ENCODE peak calls at places on chromosomes 11 and 22, in five cellular contexts. C, D, P, J and U are unnamed samples.

GRCh38 chr11:106249857-106250256 is 172.4 kb downstream of the AASDHPPT start:
- DNase-seq in P (no peak), C (peak), D (no peak), J (no peak), U (no peak)

GRCh38 chr22:47375621-47376321 is 613.3 kb downstream of the TBC1D22A start:
- DNase-seq in P (peak), J (no peak), C (no peak), D (no peak), U (no peak)

GRCh38 chr22:27993201-27993635 is 74.2 kb upstream of the PITPNB start:
- DNase-seq in P (peak), D (no peak), C (no peak), J (no peak), U (no peak)

GRCh38 chr11:85776951-85777602 is 33.9 kb downstream of the SYTL2 start:
- DNase-seq in P (no peak), D (no peak), J (no peak), C (no peak), U (no peak)

GRCh38 chr11:69683764-69684333 is 8.7 kb upstream of the LTO1 start:
- DNase-seq in C (peak), P (no peak), D (no peak), J (no peak), U (no peak)

GRCh38 chr11:112004389-112004788 is 20.8 kb upstream of the DLAT start:
- DNase-seq in P (no peak), D (peak), J (no peak), C (no peak), U (no peak)

GRCh38 chr11:1165256-1166041 is 7.7 kb downstream of the MUC5AC start:
- DNase-seq in D (no peak), J (no peak), P (peak), C (no peak), U (no peak)

GRCh38 chr11:76095891-76096290 is 110.4 kb downstream of the WNT11 start:
- DNase-seq in D (no peak), J (no peak), P (no peak), C (no peak), U (no peak)

GRCh38 chr11:85756401-85757200 is 54.3 kb downstream of the SYTL2 start:
- DNase-seq in J (no peak), C (no peak), P (no peak), D (no peak), U (no peak)

GRCh38 chr22:22384267-22384666 is 124.3 kb downstream of the ZNF280B start:
- DNase-seq in D (no peak), J (no peak), P (no peak), C (no peak), U (no peak)

GRCh38 chr11:32658639-32659406 is 75.2 kb downstream of the EIF3M start:
- DNase-seq in J (peak), C (no peak), D (no peak), P (no peak), U (no peak)

GRCh38 chr22:39955675-39956074 is 4.5 kb upstream of the TMA7B start:
- DNase-seq in C (no peak), J (no peak), P (no peak), D (no peak), U (no peak)

GRCh38 chr11:47672283-47672730 is 29.9 kb upstream of the MTCH2 start:
- DNase-seq in J (peak), D (no peak), P (no peak), C (no peak), U (no peak)

GRCh38 chr11:73206751-73207280 is 11.3 kb upstream of the P2RY2 start:
- DNase-seq in D (no peak), J (no peak), P (no peak), C (no peak), U (no peak)

GRCh38 chr11:124753207-124753606 is 1.2 kb upstream of the VSIG2 start:
- DNase-seq in D (no peak), C (no peak), P (no peak), J (no peak), U (no peak)

GRCh38 chr11:34891611-34892010 is 24.6 kb downstream of the APIP start:
- DNase-seq in P (no peak), J (no peak), D (no peak), C (no peak), U (no peak)

GRCh38 chr11:75174781-75175370 is 24.0 kb downstream of the SLCO2B1 start:
- DNase-seq in P (no peak), D (no peak), J (peak), C (peak), U (no peak)

GRCh38 chr11:122850076-122850631 is 11.9 kb downstream of the CRTAM start:
- DNase-seq in P (no peak), J (peak), C (no peak), D (no peak), U (no peak)

GRCh38 chr22:38843716-38844660 is at the start of gene NPTXR:
- DNase-seq in P (no peak), D (peak), J (peak), C (peak), U (peak)

GRCh38 chr22:45964372-45964771 is 12.6 kb downstream of the WNT7B start:
- DNase-seq in J (no peak), D (no peak), P (no peak), C (no peak), U (no peak)

GRCh38 chr22:38949889-38950405 is 7.5 kb upstream of the APOBEC3A start:
- DNase-seq in C (no peak), J (no peak), D (no peak), P (no peak), U (no peak)

GRCh38 chr11:16982256-16982671 is 31.9 kb downstream of the PLEKHA7 start:
- DNase-seq in P (no peak), D (no peak), J (no peak), C (peak), U (no peak)

GRCh38 chr11:45919806-45920530 is 2.3 kb upstream of the PEX16 start:
- DNase-seq in J (no peak), P (peak), C (peak), D (no peak), U (no peak)

GRCh38 chr11:57313788-57314135 is 11.0 kb downstream of the TNKS1BP1 start:
- DNase-seq in D (no peak), C (no peak), P (no peak), J (no peak), U (no peak)

GRCh38 chr11:108818971-108819370 is 154.1 kb downstream of the DDX10 start:
- DNase-seq in P (no peak), J (no peak), C (no peak), D (no peak), U (no peak)

GRCh38 chr11:115161876-115162275 is 342.3 kb downstream of the CADM1 start:
- DNase-seq in C (no peak), J (no peak), D (no peak), P (no peak), U (no peak)

GRCh38 chr11:75474878-75475766 is 42.1 kb upstream of the KLHL35 start:
- DNase-seq in P (peak), D (peak), C (peak), J (peak), U (no peak)

GRCh38 chr11:128302425-128303186 is 284.8 kb downstream of the ETS1 start:
- DNase-seq in P (no peak), C (peak), D (no peak), J (no peak), U (no peak)

GRCh38 chr11:96038046-96038445 is 114.1 kb upstream of the MTMR2 start:
- DNase-seq in J (no peak), D (no peak), C (no peak), P (no peak), U (no peak)

GRCh38 chr11:75103380-75104026 is 6.8 kb upstream of the OR2AT4 start:
- DNase-seq in J (peak), D (peak), C (no peak), P (no peak), U (no peak)

GRCh38 chr11:98056945-98057344 is 963.8 kb upstream of the CNTN5 start:
- DNase-seq in P (no peak), C (no peak), J (no peak), D (no peak), U (no peak)

GRCh38 chr11:18027475-18027874 is 14.6 kb upstream of the SERGEF start:
- DNase-seq in C (no peak), P (no peak), J (no peak), D (no peak), U (no peak)

GRCh38 chr22:47301820-47302475 is 539.5 kb downstream of the TBC1D22A start:
- DNase-seq in P (no peak), J (no peak), C (no peak), D (no peak), U (no peak)

GRCh38 chr11:64251986-64252837 is 882 bp downstream of the PLCB3 start:
- DNase-seq in C (peak), D (peak), P (no peak), J (no peak), U (peak)

GRCh38 chr11:131977231-131977630 is 606.8 kb downstream of the NTM start:
- DNase-seq in P (no peak), D (no peak), C (no peak), J (peak), U (no peak)

GRCh38 chr11:114149689-114150407 is 90.3 kb downstream of the ZBTB16 start:
- DNase-seq in J (no peak), D (no peak), P (no peak), C (no peak), U (no peak)

GRCh38 chr11:128341767-128342318 is 245.5 kb downstream of the ETS1 start:
- DNase-seq in P (no peak), J (no peak), C (no peak), D (no peak), U (no peak)

GRCh38 chr22:32987081-32987631 is 71.0 kb downstream of the SYN3 start:
- DNase-seq in P (no peak), J (no peak), D (no peak), C (no peak), U (no peak)

GRCh38 chr22:23292453-23293350 is 112.4 kb downstream of the BCR start:
- DNase-seq in C (no peak), P (no peak), J (no peak), D (no peak), U (no peak)

GRCh38 chr22:19524170-19525115 is at the start of gene CLDN5:
- DNase-seq in C (no peak), D (peak), J (no peak), P (no peak), U (no peak)

GRCh38 chr22:43088979-43089717 is at the start of gene TTLL1:
- DNase-seq in P (peak), D (peak), C (peak), J (peak), U (peak)
- TF ChIP-seq POLR2A in P (peak), D (peak), C (peak), J (no peak), U (peak)

GRCh38 chr11:10660323-10660722 is 33.2 kb downstream of the IRAG1 start:
- DNase-seq in J (no peak), D (no peak), C (no peak), P (no peak), U (no peak)
- TF ChIP-seq POLR2A in J (no peak), D (no peak), C (no peak), P (no peak), U (no peak)

GRCh38 chr11:118907749-118908106 is 18.0 kb downstream of the BCL9L start:
- DNase-seq in C (no peak), D (no peak), P (no peak), J (no peak), U (no peak)

GRCh38 chr11:118909619-118910308 is 16.0 kb downstream of the BCL9L start:
- DNase-seq in D (no peak), C (no peak), J (no peak), P (no peak), U (no peak)

GRCh38 chr11:118908264-118908663 is 17.5 kb downstream of the BCL9L start:
- DNase-seq in J (no peak), P (no peak), D (no peak), C (no peak), U (no peak)

GRCh38 chr11:118910309-118911112 is 15.2 kb downstream of the BCL9L start:
- DNase-seq in C (peak), D (peak), P (no peak), J (peak), U (no peak)

GRCh38 chr11:118908931-118909618 is 16.7 kb downstream of the BCL9L start:
- DNase-seq in J (peak), D (no peak), C (peak), P (no peak), U (no peak)
- TF ChIP-seq POLR2A in J (peak), D (no peak), C (peak), P (peak), U (peak)

GRCh38 chr11:65418681-65419459 is 3.7 kb upstream of the NEAT1 start:
- DNase-seq in J (peak), P (peak), D (peak), C (peak), U (peak)
- TF ChIP-seq POLR2A in J (peak), P (peak), D (peak), C (no peak), U (no peak)

DNA sequence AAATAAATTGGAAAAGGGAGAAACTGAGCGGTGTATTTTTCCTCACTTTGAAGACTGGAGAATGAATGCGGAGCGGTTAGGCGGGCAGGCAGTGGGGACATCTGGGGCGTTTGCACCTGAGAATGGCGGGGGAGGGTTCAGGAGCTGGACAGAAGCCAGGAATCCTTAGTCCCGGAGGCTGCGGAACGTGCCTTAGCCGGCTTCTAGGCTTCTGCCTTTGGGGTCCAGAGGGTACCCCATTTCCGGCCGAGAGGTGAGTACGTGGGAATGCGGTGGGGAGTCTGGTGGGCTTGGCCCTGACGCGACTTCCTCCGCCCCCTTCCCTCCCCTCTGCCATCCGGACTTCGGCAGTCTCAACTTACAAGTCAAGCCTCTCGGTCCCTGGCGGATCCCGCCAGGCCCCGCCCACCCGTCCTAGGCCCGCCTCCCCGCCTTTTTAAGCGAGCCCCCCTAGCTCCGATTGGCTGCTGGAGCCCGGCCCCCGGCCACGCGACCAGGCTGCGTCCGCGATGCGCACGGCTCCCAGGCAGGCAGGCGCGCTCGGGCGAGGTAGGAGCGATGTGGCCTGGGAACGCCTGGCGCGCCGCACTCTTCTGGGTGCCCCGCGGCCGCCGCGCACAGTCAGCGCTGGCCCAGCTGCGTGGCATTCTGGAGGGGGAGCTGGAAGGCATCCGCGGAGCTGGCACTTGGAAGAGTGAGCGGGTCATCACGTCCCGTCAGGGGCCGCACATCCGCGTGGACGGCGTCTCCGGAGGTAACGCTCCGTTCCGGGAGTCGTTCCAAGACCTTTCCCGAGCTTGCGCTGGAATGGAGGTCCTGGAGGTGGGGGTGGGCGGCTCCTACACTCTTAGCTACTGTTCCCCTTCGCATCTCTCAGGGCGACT is at the start of gene GCAT:
- DNase-seq in P (peak), D (peak), C (peak), J (peak), U (peak)
- TF ChIP-seq POLR2A in P (peak), D (peak), C (peak), J (peak), U (peak)